ENCODE peak calls at places on chromosomes 6 and 20, in nine cellular contexts. S, V, X, T, H, P, U, L and Y are unnamed samples.

GRCh38 chr6:104312851-104313250 is 546.9 kb downstream of the HACE1 start:
- DNase-seq in S (peak), V (no peak), X (no peak), T (no peak), H (no peak), P (no peak), U (no peak), L (no peak), Y (no peak)

GRCh38 chr20:38651154-38651553 is 49.5 kb downstream of the ARHGAP40 start:
- DNase-seq in S (peak), V (no peak), X (no peak), T (no peak), H (no peak), P (no peak), U (no peak), L (no peak), Y (no peak)

GRCh38 chr6:149888659-149889058 is 9.3 kb downstream of the RAET1E start:
- DNase-seq in S (peak), V (no peak), X (no peak), T (no peak), H (peak), P (no peak), U (no peak), L (no peak), Y (no peak)

GRCh38 chr6:135842618-135843392 is 8.7 kb upstream of the PDE7B start:
- DNase-seq in S (no peak), V (no peak), X (no peak), T (no peak), H (no peak), P (no peak), U (no peak), L (no peak), Y (no peak)

GRCh38 chr20:59165794-59166709 is 2.4 kb downstream of the ZNF831 start:
- DNase-seq in S (no peak), V (no peak), X (no peak), T (no peak), H (no peak), P (no peak), U (peak), L (peak), Y (no peak)

GRCh38 chr6:149716181-149716580 is 1.7 kb downstream of the LATS1 start:
- DNase-seq in S (no peak), V (no peak), X (no peak), T (no peak), H (no peak), P (no peak), U (no peak), L (no peak), Y (no peak)

GRCh38 chr6:135128268-135128914 is 52.7 kb upstream of the MYB start:
- DNase-seq in S (no peak), V (no peak), X (no peak), T (no peak), H (no peak), P (no peak), U (peak), L (peak), Y (no peak)

GRCh38 chr6:56909115-56909907 is 45.6 kb upstream of the BEND6 start:
- DNase-seq in S (peak), V (no peak), X (no peak), T (no peak), H (peak), P (no peak), U (no peak), L (no peak), Y (no peak)

GRCh38 chr20:1336699-1337387 is 7.9 kb upstream of the SDCBP2 start:
- DNase-seq in S (no peak), V (peak), X (no peak), T (no peak), H (no peak), P (no peak), U (peak), L (no peak), Y (no peak)

GRCh38 chr6:69866351-69867074 is at the start of gene COL19A1:
- DNase-seq in S (no peak), V (peak), X (no peak), T (no peak), H (no peak), P (peak), U (peak), L (peak), Y (no peak)

GRCh38 chr6:37182736-37183590 is 13.0 kb downstream of the PIM1 start:
- DNase-seq in S (no peak), V (peak), X (no peak), T (no peak), H (no peak), P (no peak), U (peak), L (peak), Y (no peak)

GRCh38 chr6:18528084-18528743 is 141.1 kb downstream of the RNF144B start:
- DNase-seq in S (peak), V (peak), X (no peak), T (no peak), H (peak), P (no peak), U (no peak), L (no peak), Y (no peak)

GRCh38 chr6:154343473-154344308 is 12.9 kb downstream of the IPCEF1 start:
- DNase-seq in S (peak), V (peak), X (no peak), T (peak), H (peak), P (no peak), U (peak), L (no peak), Y (no peak)

GRCh38 chr20:38751360-38751976 is 3.2 kb downstream of the ACTR5 start:
- DNase-seq in S (peak), V (peak), X (no peak), T (peak), H (peak), P (no peak), U (peak), L (no peak), Y (no peak)

GRCh38 chr20:9515761-9516657 is 1.6 kb downstream of the LAMP5 start:
- DNase-seq in S (peak), V (peak), X (peak), T (no peak), H (no peak), P (no peak), U (no peak), L (no peak), Y (no peak)

GRCh38 chr6:161001421-161001820 is 9.9 kb downstream of the MAP3K4 start:
- DNase-seq in S (peak), V (peak), X (peak), T (no peak), H (no peak), P (no peak), U (no peak), L (no peak), Y (no peak)

GRCh38 chr6:145199961-145200360 is 535.4 kb downstream of the EPM2A start:
- DNase-seq in S (peak), V (no peak), X (no peak), T (peak), H (peak), P (no peak), U (no peak), L (no peak), Y (peak)

GRCh38 chr20:48877299-48877698 is 44.2 kb upstream of the ARFGEF2 start:
- DNase-seq in S (peak), V (no peak), X (no peak), T (peak), H (no peak), P (no peak), U (no peak), L (no peak), Y (no peak)

GRCh38 chr20:48880331-48880730 is 41.2 kb upstream of the ARFGEF2 start:
- DNase-seq in S (no peak), V (no peak), X (no peak), T (no peak), H (no peak), P (no peak), U (no peak), L (no peak), Y (no peak)

GRCh38 chr20:48880936-48881657 is 40.4 kb upstream of the ARFGEF2 start:
- DNase-seq in S (no peak), V (peak), X (no peak), T (no peak), H (no peak), P (no peak), U (no peak), L (no peak), Y (no peak)

GRCh38 chr20:48878849-48879248 is 42.7 kb upstream of the ARFGEF2 start:
- DNase-seq in S (no peak), V (no peak), X (no peak), T (no peak), H (no peak), P (no peak), U (no peak), L (no peak), Y (no peak)

GRCh38 chr20:48879609-48880008 is 41.9 kb upstream of the ARFGEF2 start:
- DNase-seq in S (peak), V (peak), X (no peak), T (peak), H (no peak), P (no peak), U (no peak), L (no peak), Y (no peak)
- TF ChIP-seq CTCF in S (no peak), V (no peak), X (no peak), T (no peak), H (no peak), P (no peak), U (no peak), L (no peak), Y (no peak)

DNA sequence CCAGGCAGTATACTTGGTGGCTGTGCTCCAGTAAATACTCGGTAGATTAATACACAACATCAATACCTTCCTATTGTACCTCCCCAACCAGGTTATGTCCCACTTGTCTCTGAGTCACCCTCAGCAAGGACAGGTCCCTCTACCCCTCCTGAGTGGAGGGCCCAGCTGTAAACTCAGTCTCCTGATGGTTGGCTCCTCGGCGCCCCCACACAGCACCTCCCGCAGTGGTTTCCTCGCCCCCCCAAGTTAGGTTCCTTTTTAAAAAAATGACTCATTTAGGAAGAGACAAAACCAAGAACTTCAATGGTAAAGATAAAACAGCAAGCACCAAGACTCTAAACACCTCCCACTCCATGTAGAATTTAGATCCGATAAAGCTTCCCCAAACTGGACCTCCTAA is 83.6 kb downstream of the TRERF1 start:
- DNase-seq in S (no peak), V (no peak), X (no peak), T (no peak), H (no peak), P (no peak), U (no peak), L (peak), Y (no peak)
- H3K4me3 ChIP-seq in S (no peak), V (no peak), X (no peak), T (no peak), H (no peak), P (no peak), U (no peak), L (peak), Y (no peak)

GRCh38 chr6:3981917-3982316 is 97.0 kb downstream of the FAM217A start:
- DNase-seq in S (no peak), V (no peak), X (no peak), T (no peak), H (no peak), P (no peak), U (no peak), L (no peak), Y (no peak)

DNA sequence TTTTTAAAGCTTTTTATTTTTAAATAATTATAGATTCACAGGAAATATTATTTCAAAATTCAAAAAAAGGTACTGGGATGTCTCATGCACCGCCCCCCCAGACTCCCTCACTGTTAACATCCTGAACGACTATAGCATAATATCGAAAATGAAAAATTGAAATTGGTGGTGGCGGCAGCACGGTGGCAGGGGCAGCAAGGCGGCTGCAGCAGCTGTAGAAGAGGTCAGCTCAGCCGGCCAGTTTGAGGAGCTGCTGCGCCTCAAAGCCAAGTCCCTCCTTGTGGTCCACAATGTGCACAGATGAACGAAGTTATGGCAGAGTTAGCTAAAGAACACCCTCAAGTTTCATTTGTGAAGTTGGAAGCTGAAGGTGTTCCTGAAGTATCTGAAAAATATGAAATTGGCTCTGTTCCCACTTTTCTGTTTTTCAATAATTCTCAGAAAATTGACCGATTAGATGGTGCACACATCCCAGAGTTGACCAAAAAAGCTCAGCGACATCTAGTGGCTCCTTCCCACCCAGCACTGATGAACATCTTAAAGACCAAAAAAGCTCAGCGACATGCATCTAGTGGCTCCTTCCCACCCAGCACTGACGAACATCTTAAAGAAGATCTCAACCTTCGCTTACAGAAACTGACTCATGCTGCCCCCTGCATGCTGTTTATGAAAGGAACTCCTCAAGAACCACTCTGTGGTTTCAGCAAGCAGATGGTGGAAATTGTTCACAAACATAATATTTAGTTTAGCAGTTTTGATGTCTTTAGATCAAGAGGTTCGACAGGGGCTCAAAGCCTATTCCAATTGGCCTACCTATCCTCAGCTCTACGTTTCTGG is 100.8 kb downstream of the FAM217A start:
- DNase-seq in S (peak), V (peak), X (peak), T (peak), H (peak), P (no peak), U (peak), L (peak), Y (peak)
- TF ChIP-seq CTCF in S (peak), V (peak), X (peak), T (peak), H (peak), P (peak), U (peak), L (peak), Y (peak)

DNA sequence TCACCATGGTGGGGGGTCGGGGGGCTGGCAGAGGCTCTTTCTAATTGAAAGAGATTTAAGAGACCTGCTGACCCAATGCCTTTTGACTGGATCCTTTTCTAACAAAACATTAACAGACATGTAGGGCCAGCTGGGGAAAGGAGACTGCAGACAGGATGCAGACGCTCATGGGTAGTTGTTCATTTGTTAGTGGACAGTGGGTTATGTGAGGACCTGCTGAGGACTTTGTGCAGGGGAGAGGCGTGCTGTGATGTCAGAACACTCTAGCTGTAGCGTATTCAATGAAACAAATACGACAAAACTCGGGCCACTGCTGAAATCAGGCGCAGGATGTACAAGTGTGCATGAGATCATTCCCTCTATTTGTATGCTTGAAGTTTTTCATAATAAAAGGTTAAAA is 1.1 kb downstream of the IP6K3 start:
- DNase-seq in S (no peak), V (no peak), X (no peak), T (no peak), H (peak), P (no peak), U (no peak), L (no peak), Y (no peak)
- H3K4me3 ChIP-seq in S (no peak), V (no peak), X (no peak), T (no peak), H (no peak), P (peak), U (no peak), L (no peak), Y (no peak)

GRCh38 chr20:4190792-4191519 is 175.6 kb upstream of the RNF24 start:
- DNase-seq in S (peak), V (no peak), X (no peak), T (no peak), H (no peak), P (no peak), U (no peak), L (no peak), Y (no peak)

GRCh38 chr20:4183361-4183760 is 168.0 kb upstream of the RNF24 start:
- DNase-seq in S (no peak), V (no peak), X (no peak), T (no peak), H (no peak), P (no peak), U (no peak), L (no peak), Y (no peak)

GRCh38 chr20:4189375-4189774 is 174.0 kb upstream of the RNF24 start:
- DNase-seq in S (no peak), V (no peak), X (no peak), T (no peak), H (no peak), P (no peak), U (no peak), L (no peak), Y (no peak)

GRCh38 chr20:4181956-4182945 is 166.9 kb upstream of the RNF24 start:
- DNase-seq in S (no peak), V (no peak), X (no peak), T (no peak), H (no peak), P (no peak), U (no peak), L (no peak), Y (no peak)

DNA sequence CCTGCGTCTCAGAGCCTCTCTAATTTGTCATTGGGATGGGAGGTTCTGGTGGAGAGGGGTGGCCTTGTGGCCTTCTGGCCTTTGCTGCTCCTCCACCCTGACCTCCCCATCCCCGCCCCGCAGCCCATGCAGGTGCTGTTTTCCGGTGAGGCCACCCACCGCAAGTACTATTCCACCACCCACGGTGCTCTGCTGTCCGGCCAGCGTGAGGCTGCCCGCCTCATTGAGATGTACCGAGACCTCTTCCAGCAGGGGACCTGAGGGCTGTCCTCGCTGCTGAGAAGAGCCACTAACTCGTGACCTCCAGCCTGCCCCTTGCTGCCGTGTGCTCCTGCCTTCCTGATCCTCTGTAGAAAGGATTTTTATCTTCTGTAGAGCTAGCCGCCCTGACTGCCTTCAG is 171.8 kb upstream of the RNF24 start:
- DNase-seq in S (no peak), V (no peak), X (no peak), T (no peak), H (no peak), P (no peak), U (no peak), L (no peak), Y (no peak)
- TF ChIP-seq CTCF in S (no peak), V (no peak), X (no peak), T (no peak), H (no peak), P (no peak), U (no peak), L (no peak), Y (no peak)

GRCh38 chr20:23084282-23084844 is 1.8 kb downstream of the CD93 start:
- DNase-seq in S (no peak), V (no peak), X (no peak), T (no peak), H (no peak), P (no peak), U (no peak), L (no peak), Y (no peak)
- H3K4me3 ChIP-seq in S (no peak), V (no peak), X (no peak), T (no peak), H (no peak), P (peak), U (no peak), L (no peak), Y (no peak)